ENCODE peak calls at places on chromosomes 16 and 17, in nine cellular contexts. E is vagina, H is esophagus muscularis mucosa, W is prostate gland, Q is GM12892, Z is GM23338, N is sigmoid colon, S is GM12891, I is H1. C is an unnamed sample.

GRCh38 chr17:50920891-50921595 is 54.9 kb upstream of the TOB1 start:
- DNase-seq in E (no peak), H (no peak), W (no peak), Q (no peak), Z (no peak), N (no peak), S (no peak), I (no peak), C (no peak)

GRCh38 chr16:86854058-86854621 is 275.8 kb downstream of the FOXL1 start:
- DNase-seq in E (no peak), H (no peak), W (no peak), Q (no peak), Z (no peak), N (peak; percentile 35), S (no peak), I (no peak), C (peak; percentile 63)

GRCh38 chr17:64682261-64683181 is 20.4 kb upstream of the SMURF2 start:
- DNase-seq in E (no peak), H (no peak), W (no peak), Q (no peak), Z (no peak), N (no peak), S (no peak), I (no peak), C (peak; percentile 62)

GRCh38 chr17:73613271-73613941 is 30.8 kb downstream of the SDK2 start:
- DNase-seq in E (no peak), H (no peak), W (no peak), Q (no peak), Z (peak; percentile 75), N (no peak), S (no peak), I (peak; percentile 62), C (no peak)

GRCh38 chr17:79947351-79948031 is 88.2 kb downstream of the TBC1D16 start:
- DNase-seq in E (no peak), H (no peak), W (no peak), Q (peak; percentile 3), Z (no peak), N (peak; percentile 58), S (no peak), I (no peak), C (no peak)

GRCh38 chr17:29042679-29043538 is at the start of gene PIPOX:
- DNase-seq in E (no peak), H (no peak), W (no peak), Q (no peak), Z (peak; percentile 98), N (no peak), S (no peak), I (peak; percentile 94), C (peak; percentile 54)

GRCh38 chr17:65503557-65503956 is 57.9 kb downstream of the AXIN2 start:
- DNase-seq in E (no peak), H (no peak), W (no peak), Q (no peak), Z (no peak), N (peak; percentile 30), S (no peak), I (no peak), C (no peak)

GRCh38 chr16:27253526-27253930 is 15.0 kb downstream of the NSMCE1 start:
- DNase-seq in E (peak; percentile 83), H (peak; percentile 74), W (no peak), Q (no peak), Z (no peak), N (no peak), S (no peak), I (no peak), C (peak; percentile 83)

GRCh38 chr16:89324056-89325010 is 106.8 kb downstream of the ZNF778 start:
- DNase-seq in E (no peak), H (no peak), W (no peak), Q (peak; percentile 65), Z (no peak), N (peak; percentile 60), S (peak; percentile 57), I (no peak), C (no peak)

GRCh38 chr17:35808240-35808961 is 883 bp upstream of the TAF15 start:
- DNase-seq in E (no peak), H (no peak), W (no peak), Q (no peak), Z (peak; percentile 44), N (no peak), S (no peak), I (no peak), C (no peak)

GRCh38 chr17:35808962-35809854 is at the start of gene TAF15:
- DNase-seq in E (peak; percentile 96), H (peak; percentile 98), W (peak; percentile 97), Q (peak; percentile 86), Z (peak; percentile 98), N (peak; percentile 98), S (peak; percentile 79), I (peak; percentile 89), C (peak; percentile 98)

GRCh38 chr17:35807371-35808144 is 1.7 kb upstream of the TAF15 start:
- DNase-seq in E (no peak), H (no peak), W (no peak), Q (no peak), Z (no peak), N (no peak), S (no peak), I (no peak), C (peak; percentile 51)

GRCh38 chr17:35811759-35812158 is 2.5 kb downstream of the TAF15 start:
- DNase-seq in E (no peak), H (no peak), W (no peak), Q (no peak), Z (no peak), N (no peak), S (no peak), I (no peak), C (no peak)

DNA sequence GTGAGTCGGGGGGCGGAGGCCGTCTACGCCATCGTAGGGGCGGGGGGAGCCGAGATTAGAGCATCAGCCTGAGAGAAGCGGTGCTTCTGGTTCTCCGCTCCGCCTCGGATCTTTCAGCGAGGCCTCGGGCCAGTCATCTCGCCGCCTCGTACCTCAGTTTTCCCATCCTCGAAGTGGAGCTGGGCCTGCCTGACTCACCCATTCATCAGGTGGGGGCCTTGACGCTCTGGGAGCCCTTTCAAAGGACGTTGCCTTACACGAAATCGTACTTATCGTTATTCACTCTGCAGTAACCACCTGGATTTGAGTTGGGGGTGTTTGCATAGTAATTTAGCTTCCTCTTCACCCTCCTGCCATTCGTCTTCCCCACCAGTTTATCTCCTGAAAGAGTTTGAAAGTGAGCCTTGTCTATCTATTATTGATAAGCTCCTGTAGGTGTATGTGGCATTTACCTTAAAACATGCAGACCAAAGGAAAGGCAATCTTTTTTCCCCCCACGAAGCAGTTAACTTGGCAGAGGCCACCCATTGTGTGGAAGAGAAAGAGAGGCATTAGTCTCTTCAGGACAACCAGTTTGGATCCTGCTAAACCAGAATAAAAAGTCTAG is 674 bp downstream of the TAF15 start:
- DNase-seq in E (no peak), H (no peak), W (no peak), Q (no peak), Z (no peak), N (no peak), S (no peak), I (no peak), C (peak; percentile 49)
- TF ChIP-seq POLR2AphosphoS5 in E (no peak), H (no peak), W (no peak), Q (no peak), Z (no peak), N (no peak), S (no peak), I (no peak), C (no peak)

GRCh38 chr16:30921748-30922419 is 1.5 kb upstream of the FBXL19 start:
- DNase-seq in E (no peak), H (peak; percentile 97), W (peak; percentile 81), Q (peak; percentile 58), Z (peak; percentile 99), N (peak; percentile 95), S (peak; percentile 61), I (peak; percentile 90), C (peak; percentile 93)
- TF ChIP-seq POLR2AphosphoS5 in E (no peak), H (peak; percentile 31), W (peak; percentile 56), Q (no peak), Z (peak; percentile 47), N (no peak), S (no peak), I (peak; percentile 28), C (peak; percentile 21)

GRCh38 chr17:70947215-70947614 is 777.9 kb downstream of the KCNJ2 start:
- DNase-seq in E (no peak), H (no peak), W (no peak), Q (no peak), Z (no peak), N (no peak), S (no peak), I (no peak), C (no peak)

GRCh38 chr17:70947636-70948565 is 778.6 kb downstream of the KCNJ2 start:
- DNase-seq in E (no peak), H (no peak), W (no peak), Q (no peak), Z (no peak), N (no peak), S (no peak), I (no peak), C (no peak)

GRCh38 chr17:70945386-70945785 is 776.1 kb downstream of the KCNJ2 start:
- DNase-seq in E (no peak), H (no peak), W (no peak), Q (no peak), Z (peak; percentile 70), N (no peak), S (no peak), I (no peak), C (no peak)
- TF ChIP-seq POLR2AphosphoS5 in E (no peak), H (no peak), W (no peak), Q (no peak), Z (no peak), N (no peak), S (no peak), I (no peak), C (no peak)

DNA sequence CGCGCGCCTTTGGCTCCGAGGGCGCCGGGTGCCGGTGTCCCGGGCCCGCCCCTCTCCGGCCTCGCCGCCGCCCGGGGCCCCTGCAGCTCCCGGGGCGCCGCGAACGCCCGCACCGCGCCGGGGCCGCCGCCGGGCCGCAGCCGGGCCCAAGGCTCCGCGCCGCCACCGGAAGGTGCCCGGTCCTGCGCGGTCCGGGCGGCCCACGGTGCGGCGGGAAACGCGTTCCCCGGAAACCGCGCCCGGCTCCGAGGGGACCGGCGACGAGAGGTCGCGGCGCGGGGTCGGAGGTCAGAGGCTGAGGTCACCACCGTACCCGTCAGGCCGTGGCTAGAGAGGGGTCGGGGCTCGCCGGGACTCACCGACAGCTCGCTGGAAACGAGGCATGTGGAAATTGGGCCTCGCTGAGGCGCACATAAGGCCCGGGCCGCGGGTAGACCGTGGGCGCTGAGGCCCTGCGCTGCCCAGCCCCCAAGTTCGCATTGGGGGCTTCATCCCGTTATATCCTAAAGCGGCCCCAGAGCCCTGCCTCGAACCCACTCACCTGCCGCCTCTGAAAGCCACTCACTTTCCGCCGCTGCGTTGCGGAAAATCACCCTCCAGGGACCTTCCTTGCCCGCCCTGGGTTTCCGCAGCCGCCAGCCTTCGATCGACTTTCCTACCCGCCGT is at the start of gene DUS1L:
- DNase-seq in E (no peak), H (no peak), W (no peak), Q (peak; percentile 96), Z (peak; percentile 74), N (peak; percentile 80), S (peak; percentile 96), I (no peak), C (peak; percentile 23)
- TF ChIP-seq POLR2AphosphoS5 in E (peak; percentile 64), H (peak; percentile 81), W (peak; percentile 64), Q (peak; percentile 34), Z (peak; percentile 59), N (peak; percentile 41), S (no peak), I (no peak), C (peak; percentile 38)

GRCh38 chr16:16014329-16015224 is 65.2 kb downstream of the ABCC1 start:
- DNase-seq in E (no peak), H (no peak), W (peak; percentile 66), Q (no peak), Z (no peak), N (peak; percentile 76), S (no peak), I (no peak), C (peak; percentile 50)
- TF ChIP-seq POLR2AphosphoS5 in E (no peak), H (peak; percentile 62), W (peak; percentile 75), Q (no peak), Z (no peak), N (peak; percentile 54), S (no peak), I (no peak), C (no peak)

C was measured in endothelial cell of umbilical vein.